ENCODE peak calls at places on chromosome 10, in eight cellular contexts. One of them, this sample, is unnamed.

GRCh38 chr10:50504389-50504788 is 119.4 kb downstream of the SGMS1 start:
- DNase-seq in lower lobe of right lung: no peak
- DNase-seq in fibroblast of villous mesenchyme: no peak
- DNase-seq in endothelial cell of umbilical vein: no peak
- DNase-seq in esophagus squamous epithelium: no peak
- DNase-seq in cardiac muscle cell: no peak
- DNase-seq in thyroid gland: no peak
- DNase-seq in psoas muscle: no peak
- DNase-seq in this sample: no peak

GRCh38 chr10:89814278-89814677 is 112.9 kb downstream of the KIF20B start:
- DNase-seq in thyroid gland: no peak
- DNase-seq in esophagus squamous epithelium: no peak
- DNase-seq in endothelial cell of umbilical vein: no peak
- DNase-seq in fibroblast of villous mesenchyme: peak
- DNase-seq in psoas muscle: no peak
- DNase-seq in cardiac muscle cell: no peak
- DNase-seq in lower lobe of right lung: no peak
- DNase-seq in this sample: no peak

GRCh38 chr10:97596101-97597055 is 6.9 kb downstream of the C10orf62 start:
- DNase-seq in endothelial cell of umbilical vein: peak
- DNase-seq in lower lobe of right lung: no peak
- DNase-seq in esophagus squamous epithelium: no peak
- DNase-seq in thyroid gland: peak
- DNase-seq in fibroblast of villous mesenchyme: peak
- DNase-seq in psoas muscle: peak
- DNase-seq in cardiac muscle cell: no peak
- DNase-seq in this sample: peak

GRCh38 chr10:66931340-66931948 is 5.6 kb downstream of the LRRTM3 start:
- DNase-seq in cardiac muscle cell: peak
- DNase-seq in lower lobe of right lung: no peak
- DNase-seq in esophagus squamous epithelium: no peak
- DNase-seq in psoas muscle: no peak
- DNase-seq in thyroid gland: no peak
- DNase-seq in endothelial cell of umbilical vein: peak
- DNase-seq in fibroblast of villous mesenchyme: peak
- DNase-seq in this sample: peak

GRCh38 chr10:94105226-94105625 is 111.5 kb downstream of the PLCE1 start:
- DNase-seq in psoas muscle: no peak
- DNase-seq in thyroid gland: no peak
- DNase-seq in lower lobe of right lung: no peak
- DNase-seq in esophagus squamous epithelium: no peak
- DNase-seq in fibroblast of villous mesenchyme: no peak
- DNase-seq in endothelial cell of umbilical vein: no peak
- DNase-seq in cardiac muscle cell: no peak
- DNase-seq in this sample: no peak

GRCh38 chr10:129405389-129405788 is 61.7 kb upstream of the MGMT start:
- DNase-seq in fibroblast of villous mesenchyme: no peak
- DNase-seq in lower lobe of right lung: no peak
- DNase-seq in esophagus squamous epithelium: no peak
- DNase-seq in psoas muscle: no peak
- DNase-seq in endothelial cell of umbilical vein: no peak
- DNase-seq in thyroid gland: no peak
- DNase-seq in cardiac muscle cell: no peak
- DNase-seq in this sample: no peak

GRCh38 chr10:43236176-43236850 is 30.6 kb downstream of the RASGEF1A start:
- DNase-seq in fibroblast of villous mesenchyme: no peak
- DNase-seq in cardiac muscle cell: no peak
- DNase-seq in thyroid gland: no peak
- DNase-seq in psoas muscle: no peak
- DNase-seq in endothelial cell of umbilical vein: no peak
- DNase-seq in esophagus squamous epithelium: no peak
- DNase-seq in lower lobe of right lung: peak
- DNase-seq in this sample: no peak

GRCh38 chr10:94192974-94193373 is 169.8 kb downstream of the NOC3L start:
- DNase-seq in endothelial cell of umbilical vein: no peak
- DNase-seq in psoas muscle: no peak
- DNase-seq in lower lobe of right lung: no peak
- DNase-seq in esophagus squamous epithelium: no peak
- DNase-seq in fibroblast of villous mesenchyme: no peak
- DNase-seq in thyroid gland: no peak
- DNase-seq in cardiac muscle cell: no peak
- DNase-seq in this sample: no peak

GRCh38 chr10:100750291-100751210 is 5.2 kb downstream of the PAX2 start:
- DNase-seq in esophagus squamous epithelium: no peak
- DNase-seq in endothelial cell of umbilical vein: no peak
- DNase-seq in lower lobe of right lung: no peak
- DNase-seq in thyroid gland: no peak
- DNase-seq in fibroblast of villous mesenchyme: no peak
- DNase-seq in cardiac muscle cell: no peak
- DNase-seq in psoas muscle: no peak
- DNase-seq in this sample: no peak

GRCh38 chr10:47260505-47261111 is 39.4 kb upstream of the GDF10 start:
- DNase-seq in thyroid gland: no peak
- DNase-seq in esophagus squamous epithelium: no peak
- DNase-seq in fibroblast of villous mesenchyme: no peak
- DNase-seq in cardiac muscle cell: peak
- DNase-seq in endothelial cell of umbilical vein: no peak
- DNase-seq in lower lobe of right lung: no peak
- DNase-seq in psoas muscle: no peak
- DNase-seq in this sample: no peak

GRCh38 chr10:8787649-8788048 is 733.2 kb downstream of the GATA3 start:
- DNase-seq in cardiac muscle cell: no peak
- DNase-seq in fibroblast of villous mesenchyme: no peak
- DNase-seq in thyroid gland: no peak
- DNase-seq in lower lobe of right lung: no peak
- DNase-seq in esophagus squamous epithelium: no peak
- DNase-seq in psoas muscle: no peak
- DNase-seq in endothelial cell of umbilical vein: no peak
- DNase-seq in this sample: no peak

GRCh38 chr10:63841761-63842160 is 320.6 kb downstream of the REEP3 start:
- DNase-seq in thyroid gland: no peak
- DNase-seq in psoas muscle: no peak
- DNase-seq in endothelial cell of umbilical vein: no peak
- DNase-seq in lower lobe of right lung: no peak
- DNase-seq in esophagus squamous epithelium: no peak
- DNase-seq in cardiac muscle cell: no peak
- DNase-seq in fibroblast of villous mesenchyme: no peak
- DNase-seq in this sample: no peak

GRCh38 chr10:72889391-72889831 is 4.1 kb upstream of the OIT3 start:
- DNase-seq in psoas muscle: no peak
- DNase-seq in endothelial cell of umbilical vein: peak
- DNase-seq in thyroid gland: no peak
- DNase-seq in esophagus squamous epithelium: no peak
- DNase-seq in cardiac muscle cell: no peak
- DNase-seq in fibroblast of villous mesenchyme: peak
- DNase-seq in lower lobe of right lung: no peak
- DNase-seq in this sample: peak

GRCh38 chr10:556971-557370 is 132.5 kb downstream of the DIP2C start:
- DNase-seq in endothelial cell of umbilical vein: no peak
- DNase-seq in cardiac muscle cell: no peak
- DNase-seq in fibroblast of villous mesenchyme: no peak
- DNase-seq in thyroid gland: no peak
- DNase-seq in psoas muscle: no peak
- DNase-seq in lower lobe of right lung: no peak
- DNase-seq in esophagus squamous epithelium: no peak
- DNase-seq in this sample: no peak

GRCh38 chr10:124162136-124162535 is 68.7 kb upstream of the CHST15 start:
- DNase-seq in esophagus squamous epithelium: no peak
- DNase-seq in fibroblast of villous mesenchyme: no peak
- DNase-seq in endothelial cell of umbilical vein: no peak
- DNase-seq in psoas muscle: no peak
- DNase-seq in lower lobe of right lung: no peak
- DNase-seq in cardiac muscle cell: no peak
- DNase-seq in thyroid gland: no peak
- DNase-seq in this sample: no peak

GRCh38 chr10:21399392-21400015 is 126.0 kb downstream of the SKIDA1 start:
- DNase-seq in fibroblast of villous mesenchyme: peak
- DNase-seq in endothelial cell of umbilical vein: peak
- DNase-seq in esophagus squamous epithelium: no peak
- DNase-seq in cardiac muscle cell: peak
- DNase-seq in psoas muscle: no peak
- DNase-seq in lower lobe of right lung: no peak
- DNase-seq in thyroid gland: no peak
- DNase-seq in this sample: peak

GRCh38 chr10:70186090-70186489 is 15.8 kb upstream of the SAR1A start:
- DNase-seq in lower lobe of right lung: no peak
- DNase-seq in esophagus squamous epithelium: no peak
- DNase-seq in fibroblast of villous mesenchyme: no peak
- DNase-seq in psoas muscle: no peak
- DNase-seq in endothelial cell of umbilical vein: no peak
- DNase-seq in cardiac muscle cell: no peak
- DNase-seq in thyroid gland: no peak
- DNase-seq in this sample: no peak

GRCh38 chr10:52466464-52466863 is 152.4 kb downstream of the DKK1 start:
- DNase-seq in thyroid gland: no peak
- DNase-seq in endothelial cell of umbilical vein: no peak
- DNase-seq in lower lobe of right lung: no peak
- DNase-seq in cardiac muscle cell: no peak
- DNase-seq in esophagus squamous epithelium: no peak
- DNase-seq in psoas muscle: no peak
- DNase-seq in fibroblast of villous mesenchyme: no peak
- DNase-seq in this sample: peak

DNA sequence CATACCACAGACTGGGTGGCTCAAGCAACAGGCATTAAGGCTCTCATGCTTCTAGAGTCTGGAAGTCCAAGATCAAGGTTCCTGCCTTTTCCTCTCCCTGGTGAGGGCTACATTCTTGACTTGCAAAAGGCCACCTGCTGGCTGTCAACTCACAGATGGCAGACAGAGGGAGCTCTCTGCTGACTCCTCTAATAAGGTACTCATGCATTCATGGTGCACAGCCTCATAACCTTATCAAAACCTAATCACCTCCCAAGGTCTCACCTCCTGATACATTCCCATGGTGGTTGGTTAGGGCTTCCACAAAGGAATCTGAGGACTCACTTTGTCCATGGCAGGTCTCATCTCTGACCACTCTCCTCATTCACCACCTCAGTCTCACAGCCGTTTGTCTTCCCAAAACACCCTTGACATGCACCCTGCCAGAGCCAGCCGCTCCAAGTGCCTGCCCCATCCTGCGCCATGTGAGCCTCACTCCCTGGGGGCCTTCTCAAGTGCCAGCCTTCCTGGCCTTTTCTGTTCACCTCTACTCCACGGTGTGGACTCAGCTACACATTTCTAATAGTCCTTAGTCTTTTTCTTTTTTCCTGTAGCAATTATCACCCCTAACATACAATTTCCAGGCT is 400.3 kb upstream of the ADARB2 start:
- DNase-seq in cardiac muscle cell: peak
- DNase-seq in lower lobe of right lung: no peak
- DNase-seq in esophagus squamous epithelium: no peak
- DNase-seq in psoas muscle: no peak
- DNase-seq in endothelial cell of umbilical vein: no peak
- DNase-seq in fibroblast of villous mesenchyme: no peak
- DNase-seq in thyroid gland: no peak
- DNase-seq in this sample: no peak
- TF ChIP-seq CTCF in cardiac muscle cell: no peak
- TF ChIP-seq CTCF in lower lobe of right lung: no peak
- TF ChIP-seq CTCF in esophagus squamous epithelium: peak
- TF ChIP-seq CTCF in psoas muscle: no peak
- TF ChIP-seq CTCF in endothelial cell of umbilical vein: no peak
- TF ChIP-seq CTCF in fibroblast of villous mesenchyme: no peak
- TF ChIP-seq CTCF in thyroid gland: no peak
- TF ChIP-seq CTCF in this sample: no peak

GRCh38 chr10:60456053-60456452 is 66.4 kb upstream of the ANK3 start:
- DNase-seq in psoas muscle: no peak
- DNase-seq in lower lobe of right lung: no peak
- DNase-seq in endothelial cell of umbilical vein: no peak
- DNase-seq in fibroblast of villous mesenchyme: no peak
- DNase-seq in cardiac muscle cell: no peak
- DNase-seq in esophagus squamous epithelium: no peak
- DNase-seq in thyroid gland: no peak
- DNase-seq in this sample: no peak
- TF ChIP-seq CTCF in psoas muscle: no peak
- TF ChIP-seq CTCF in lower lobe of right lung: no peak
- TF ChIP-seq CTCF in endothelial cell of umbilical vein: no peak
- TF ChIP-seq CTCF in fibroblast of villous mesenchyme: peak
- TF ChIP-seq CTCF in cardiac muscle cell: peak
- TF ChIP-seq CTCF in esophagus squamous epithelium: no peak
- TF ChIP-seq CTCF in thyroid gland: no peak
- TF ChIP-seq CTCF in this sample: peak

DNA sequence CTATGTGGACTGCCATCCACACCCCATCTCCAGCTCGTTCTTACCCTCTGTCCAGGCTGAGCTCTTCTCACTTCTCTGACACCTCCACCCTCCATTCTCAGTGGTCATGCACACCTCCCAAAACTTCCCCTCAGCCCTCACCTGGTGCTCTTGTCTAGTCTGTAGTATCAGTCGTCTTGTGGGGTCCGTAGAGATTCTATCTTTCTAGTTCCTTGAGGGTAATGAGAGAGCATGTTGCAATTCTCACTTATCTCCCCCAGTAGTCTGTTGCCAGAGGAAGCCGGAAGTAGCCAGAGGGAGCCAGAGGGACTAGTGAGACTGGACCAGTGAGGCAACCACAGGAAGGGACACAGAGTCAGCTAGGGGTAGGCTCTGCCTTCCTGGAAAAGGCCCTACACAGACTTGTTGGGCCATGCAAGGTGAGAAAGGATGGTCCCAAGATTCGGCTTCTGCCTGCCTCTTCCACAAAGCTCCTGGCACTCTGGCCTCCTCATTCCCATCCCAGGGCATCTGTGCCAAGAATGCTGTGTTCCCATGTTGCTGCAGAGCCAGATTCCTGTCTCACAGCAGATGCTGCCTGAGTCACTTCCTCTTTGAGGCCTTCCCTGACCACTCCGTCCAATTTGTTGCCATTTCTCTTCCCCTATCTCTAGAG is 50.6 kb upstream of the DUSP5 start:
- DNase-seq in thyroid gland: no peak
- DNase-seq in endothelial cell of umbilical vein: peak
- DNase-seq in fibroblast of villous mesenchyme: peak
- DNase-seq in cardiac muscle cell: no peak
- DNase-seq in lower lobe of right lung: no peak
- DNase-seq in esophagus squamous epithelium: no peak
- DNase-seq in psoas muscle: no peak
- DNase-seq in this sample: peak
- TF ChIP-seq CTCF in thyroid gland: no peak
- TF ChIP-seq CTCF in endothelial cell of umbilical vein: no peak
- TF ChIP-seq CTCF in fibroblast of villous mesenchyme: peak
- TF ChIP-seq CTCF in cardiac muscle cell: peak
- TF ChIP-seq CTCF in lower lobe of right lung: no peak
- TF ChIP-seq CTCF in esophagus squamous epithelium: no peak
- TF ChIP-seq CTCF in psoas muscle: no peak
- TF ChIP-seq CTCF in this sample: peak

GRCh38 chr10:130621231-130621775 is 485.1 kb downstream of the GLRX3 start:
- DNase-seq in psoas muscle: no peak
- DNase-seq in fibroblast of villous mesenchyme: no peak
- DNase-seq in endothelial cell of umbilical vein: no peak
- DNase-seq in thyroid gland: no peak
- DNase-seq in esophagus squamous epithelium: no peak
- DNase-seq in lower lobe of right lung: no peak
- DNase-seq in cardiac muscle cell: no peak
- DNase-seq in this sample: no peak

GRCh38 chr10:130618636-130619035 is 482.4 kb downstream of the GLRX3 start:
- DNase-seq in fibroblast of villous mesenchyme: no peak
- DNase-seq in thyroid gland: no peak
- DNase-seq in cardiac muscle cell: no peak
- DNase-seq in endothelial cell of umbilical vein: no peak
- DNase-seq in esophagus squamous epithelium: no peak
- DNase-seq in psoas muscle: no peak
- DNase-seq in lower lobe of right lung: no peak
- DNase-seq in this sample: no peak

GRCh38 chr10:130611239-130611638 is 475.0 kb downstream of the GLRX3 start:
- DNase-seq in esophagus squamous epithelium: no peak
- DNase-seq in endothelial cell of umbilical vein: no peak
- DNase-seq in psoas muscle: no peak
- DNase-seq in fibroblast of villous mesenchyme: no peak
- DNase-seq in thyroid gland: no peak
- DNase-seq in lower lobe of right lung: no peak
- DNase-seq in cardiac muscle cell: no peak
- DNase-seq in this sample: no peak

GRCh38 chr10:130615463-130615862 is 479.3 kb downstream of the GLRX3 start:
- DNase-seq in thyroid gland: no peak
- DNase-seq in endothelial cell of umbilical vein: no peak
- DNase-seq in psoas muscle: no peak
- DNase-seq in lower lobe of right lung: no peak
- DNase-seq in esophagus squamous epithelium: no peak
- DNase-seq in fibroblast of villous mesenchyme: no peak
- DNase-seq in cardiac muscle cell: peak
- DNase-seq in this sample: no peak
- TF ChIP-seq CTCF in thyroid gland: no peak
- TF ChIP-seq CTCF in endothelial cell of umbilical vein: no peak
- TF ChIP-seq CTCF in psoas muscle: no peak
- TF ChIP-seq CTCF in lower lobe of right lung: no peak
- TF ChIP-seq CTCF in esophagus squamous epithelium: no peak
- TF ChIP-seq CTCF in fibroblast of villous mesenchyme: no peak
- TF ChIP-seq CTCF in cardiac muscle cell: no peak
- TF ChIP-seq CTCF in this sample: no peak

This sample was measured in AG10803.